ENCODE peak calls at places on chromosomes 5 and 9, in ten cellular contexts. R is stimulated activated naive B cell treated with anti-CD40 and anti-IgM and Interleukin-4, amounts not matched to agents 10 μg/mL and 1 μg/mL and 100 μg/mL, for 72 hours; Q is caudate nucleus; I is RPMI7951; L is NCI-H748 treated with DMSO at 0.1 percent for 48 hours; N is NCI-H1048; X is heart right ventricle; D is IMR-90; T is stimulated activated CD4-positive, alpha-beta T cell treated with anti-CD3 and anti-CD28 coated beads, TNF-alpha, amount 100 ng/mL, for 1 hour; E is Panc1. G is an unnamed sample.

GRCh38 chr9:71955300-71955915 is 44.0 kb downstream of the C9orf85 start:
- DNase-seq in R (no peak), Q (no peak), I (no peak), L (no peak), N (no peak), X (no peak), D (no peak), T (no peak), E (no peak), G (no peak)

GRCh38 chr5:32753051-32753450 is 41.9 kb downstream of the NPR3 start:
- DNase-seq in R (no peak), Q (no peak), I (no peak), L (no peak), N (no peak), X (no peak), D (peak), T (no peak), E (no peak), G (no peak)

GRCh38 chr5:168843277-168843997 is 264.3 kb upstream of the PANK3 start:
- DNase-seq in R (no peak), Q (no peak), I (no peak), L (no peak), N (no peak), X (no peak), D (no peak), T (no peak), E (no peak), G (no peak)

GRCh38 chr5:57735754-57736153 is 253.1 kb upstream of the ACTBL2 start:
- DNase-seq in R (no peak), Q (no peak), I (peak), L (no peak), N (no peak), X (no peak), D (peak), T (no peak), E (peak), G (peak)

GRCh38 chr5:159519365-159519764 is 189.1 kb upstream of the IL12B start:
- DNase-seq in R (no peak), Q (no peak), I (no peak), L (no peak), N (no peak), X (no peak), D (no peak), T (no peak), E (no peak), G (no peak)

GRCh38 chr5:107378218-107378899 is 292.4 kb downstream of the EFNA5 start:
- DNase-seq in R (no peak), Q (no peak), I (peak), L (no peak), N (no peak), X (no peak), D (peak), T (no peak), E (no peak), G (no peak)

GRCh38 chr5:142109356-142110045 is 922 bp downstream of the NDFIP1 start:
- DNase-seq in R (no peak), Q (peak), I (peak), L (no peak), N (no peak), X (peak), D (peak), T (no peak), E (no peak), G (no peak)

GRCh38 chr5:124634228-124634819 is 112.1 kb downstream of the ZNF608 start:
- DNase-seq in R (no peak), Q (no peak), I (peak), L (peak), N (no peak), X (no peak), D (peak), T (no peak), E (no peak), G (no peak)

GRCh38 chr5:81506378-81506777 is 112.4 kb upstream of the ACOT12 start:
- DNase-seq in R (no peak), Q (no peak), I (no peak), L (no peak), N (no peak), X (no peak), D (no peak), T (no peak), E (no peak), G (no peak)

GRCh38 chr9:81685763-81686613 is 3.4 kb downstream of the TLE1 start:
- DNase-seq in R (no peak), Q (no peak), I (peak), L (peak), N (no peak), X (no peak), D (peak), T (no peak), E (no peak), G (peak)

GRCh38 chr5:15936505-15937245 is 242.9 kb downstream of the MARCHF11 start:
- DNase-seq in R (no peak), Q (no peak), I (no peak), L (no peak), N (no peak), X (no peak), D (no peak), T (no peak), E (no peak), G (no peak)

GRCh38 chr5:18807256-18808193 is 1173.3 kb downstream of the TAF11L14 start:
- DNase-seq in R (no peak), Q (no peak), I (no peak), L (no peak), N (no peak), X (no peak), D (no peak), T (no peak), E (no peak), G (peak)